ENCODE peak calls at places on chromosome 11, in four cellular contexts. H is AG08396, V is choroid plexus epithelial cell, K is skeletal muscle cell. C is an unnamed sample.

GRCh38 chr11:100908746-100909145 is 220.9 kb downstream of the PGR start:
- DNase-seq in H (no peak), V (peak; percentile 37), K (no peak), C (no peak)

GRCh38 chr11:32870676-32871075 is 21.9 kb upstream of the QSER1 start:
- DNase-seq in H (no peak), V (peak; percentile 18), K (no peak), C (no peak)

GRCh38 chr11:115699733-115700132 is 195.5 kb upstream of the CADM1 start:
- DNase-seq in H (peak; percentile 47), V (peak; percentile 5), K (no peak), C (no peak)

GRCh38 chr11:66069715-66070603 is at the start of gene PACS1:
- DNase-seq in H (peak; percentile 96), V (peak; percentile 91), K (peak; percentile 46), C (peak; percentile 30)

GRCh38 chr11:129852125-129852740 is 36.6 kb downstream of the TMEM45B start:
- DNase-seq in H (no peak), V (no peak), K (no peak), C (no peak)

GRCh38 chr11:71502871-71503435 is 24.1 kb upstream of the KRTAP5-7 start:
- DNase-seq in H (no peak), V (no peak), K (no peak), C (no peak)

GRCh38 chr11:15286465-15286864 is 171.7 kb downstream of the INSC start:
- DNase-seq in H (no peak), V (no peak), K (no peak), C (no peak)

GRCh38 chr11:62466444-62466843 is 47.6 kb downstream of the SCGB1A1 start:
- DNase-seq in H (no peak), V (no peak), K (no peak), C (no peak)

GRCh38 chr11:132312161-132312560 is 941.7 kb downstream of the NTM start:
- DNase-seq in H (peak; percentile 21), V (peak; percentile 78), K (peak; percentile 51), C (no peak)

GRCh38 chr11:115676768-115677167 is 172.6 kb upstream of the CADM1 start:
- DNase-seq in H (peak; percentile 59), V (peak; percentile 11), K (no peak), C (no peak)

GRCh38 chr11:117928818-117929567 is at the start of gene TMPRSS13:
- DNase-seq in H (no peak), V (no peak), K (no peak), C (no peak)

GRCh38 chr11:76613901-76614300 is 56.6 kb downstream of the LRRC32 start:
- DNase-seq in H (no peak), V (no peak), K (no peak), C (no peak)

GRCh38 chr11:117950999-117951961 is 22.1 kb upstream of the TMPRSS13 start:
- DNase-seq in H (no peak), V (no peak), K (no peak), C (no peak)

GRCh38 chr11:15695096-15695721 is 580.5 kb downstream of the INSC start:
- DNase-seq in H (no peak), V (no peak), K (no peak), C (no peak)

GRCh38 chr11:96155627-96156378 is 187.2 kb downstream of the MAML2 start:
- DNase-seq in H (peak; percentile 78), V (peak; percentile 100), K (peak; percentile 99), C (peak; percentile 12)

GRCh38 chr11:128437137-128437536 is 150.2 kb downstream of the ETS1 start:
- DNase-seq in H (no peak), V (peak; percentile 73), K (no peak), C (no peak)

GRCh38 chr11:101807521-101807920 is 107.3 kb upstream of the CEP126 start:
- DNase-seq in H (no peak), V (no peak), K (no peak), C (no peak)

GRCh38 chr11:60972182-60973030 is 926 bp downstream of the CD6 start:
- DNase-seq in H (no peak), V (no peak), K (no peak), C (no peak)

GRCh38 chr11:64095949-64096348 is 60.2 kb downstream of the FLRT1 start:
- DNase-seq in H (no peak), V (no peak), K (no peak), C (no peak)

GRCh38 chr11:119964136-119965025 is 173.5 kb downstream of the TRIM29 start:
- DNase-seq in H (no peak), V (peak; percentile 4), K (no peak), C (no peak)

GRCh38 chr11:106286881-106287504 is 209.5 kb downstream of the AASDHPPT start:
- DNase-seq in H (no peak), V (no peak), K (peak; percentile 25), C (no peak)

GRCh38 chr11:105670811-105671210 is 60.9 kb downstream of the GRIA4 start:
- DNase-seq in H (no peak), V (peak; percentile 3), K (no peak), C (no peak)

GRCh38 chr11:88402784-88403183 is 65.2 kb upstream of the CTSC start:
- DNase-seq in H (no peak), V (peak; percentile 57), K (no peak), C (no peak)

GRCh38 chr11:126546694-126547093 is 191.2 kb downstream of the ST3GAL4 start:
- DNase-seq in H (no peak), V (no peak), K (no peak), C (no peak)

GRCh38 chr11:71482746-71483364 is 29.9 kb downstream of the NADSYN1 start:
- DNase-seq in H (no peak), V (no peak), K (no peak), C (no peak)

GRCh38 chr11:111723595-111723994 is 42.6 kb downstream of the PPP2R1B start:
- DNase-seq in H (no peak), V (no peak), K (no peak), C (no peak)

GRCh38 chr11:133302056-133302455 is 230.2 kb downstream of the OPCML start:
- DNase-seq in H (no peak), V (no peak), K (no peak), C (no peak)

GRCh38 chr11:43681543-43681942 is 1.0 kb downstream of the HSD17B12 start:
- DNase-seq in H (peak; percentile 18), V (peak; percentile 35), K (no peak), C (no peak)

GRCh38 chr11:49995559-49995958 is 13.2 kb upstream of the OR4C12 start:
- DNase-seq in H (peak; percentile 4), V (peak; percentile 51), K (peak; percentile 10), C (no peak)

GRCh38 chr11:108758458-108758857 is 93.6 kb downstream of the DDX10 start:
- DNase-seq in H (no peak), V (no peak), K (no peak), C (no peak)

GRCh38 chr11:17352925-17353227 is 1.3 kb downstream of the NCR3LG1 start:
- DNase-seq in H (peak; percentile 25), V (peak; percentile 61), K (no peak), C (no peak)

GRCh38 chr11:124748481-124749338 is 3.3 kb downstream of the VSIG2 start:
- DNase-seq in H (peak; percentile 62), V (peak; percentile 41), K (no peak), C (no peak)

GRCh38 chr11:62139526-62140301 is 15.9 kb downstream of the INCENP start:
- DNase-seq in H (no peak), V (no peak), K (no peak), C (no peak)

GRCh38 chr11:1504581-1505290 is 18.2 kb upstream of the MOB2 start:
- DNase-seq in H (no peak), V (no peak), K (no peak), C (no peak)

GRCh38 chr11:29669336-29669735 is 347.5 kb downstream of the KCNA4 start:
- DNase-seq in H (no peak), V (no peak), K (no peak), C (no peak)

GRCh38 chr11:106459135-106459534 is 381.7 kb downstream of the AASDHPPT start:
- DNase-seq in H (no peak), V (peak; percentile 23), K (no peak), C (no peak)

GRCh38 chr11:111300569-111300968 is 2.2 kb downstream of the POU2AF3 start:
- DNase-seq in H (no peak), V (no peak), K (no peak), C (no peak)

GRCh38 chr11:12088047-12088481 is 22.3 kb upstream of the MICAL2 start:
- DNase-seq in H (no peak), V (peak; percentile 83), K (no peak), C (no peak)

GRCh38 chr11:27626269-27626937 is 73.9 kb downstream of the BDNF start:
- DNase-seq in H (no peak), V (no peak), K (no peak), C (no peak)

GRCh38 chr11:73204711-73205121 is 13.4 kb upstream of the P2RY2 start:
- DNase-seq in H (no peak), V (no peak), K (no peak), C (no peak)

C was measured in GOT3.